ENCODE peak calls at places on chromosomes 4 and X, in four cellular contexts. W is H54, P is sigmoid colon, N is heart left ventricle. H is an unnamed sample.

GRCh38 chr4:83629945-83630684 is 94.2 kb downstream of the GPAT3 start:
- DNase-seq in W (no peak), N (peak; percentile 30), P (peak; percentile 70), H (no peak)

GRCh38 chrX:46814966-46815365 is 21.9 kb upstream of the RP2 start:
- DNase-seq in N (no peak), P (no peak), W (no peak), H (no peak)

GRCh38 chr4:48269861-48270515 is 350 bp upstream of the TEC start:
- DNase-seq in W (no peak), N (peak; percentile 92), P (peak; percentile 95), H (peak; percentile 99)

GRCh38 chrX:115539841-115540240 is 21.1 kb upstream of the PLS3 start:
- DNase-seq in N (no peak), P (no peak), W (no peak), H (no peak)

GRCh38 chrX:9864011-9864410 is 77.8 kb downstream of the SHROOM2 start:
- DNase-seq in W (no peak), P (no peak), N (no peak), H (no peak)

GRCh38 chr4:128378668-128379067 is 91.1 kb upstream of the PGRMC2 start:
- DNase-seq in N (no peak), P (no peak), W (no peak), H (no peak)

GRCh38 chr4:17502764-17503163 is 9.1 kb downstream of the QDPR start:
- DNase-seq in N (no peak), P (no peak), W (no peak), H (no peak)

GRCh38 chr4:185352741-185353140 is 43.0 kb downstream of the LRP2BP start:
- DNase-seq in W (no peak), P (no peak), N (no peak), H (no peak)

GRCh38 chr4:174427562-174428140 is 94.6 kb downstream of the HPGD start:
- DNase-seq in P (no peak), W (no peak), N (no peak), H (no peak)

GRCh38 chr4:188328966-188329365 is 189.7 kb downstream of the TRIML1 start:
- DNase-seq in P (no peak), W (no peak), N (no peak), H (no peak)

GRCh38 chrX:138191998-138192397 is 519.5 kb downstream of the FGF13 start:
- DNase-seq in P (no peak), W (no peak), N (no peak), H (no peak)

GRCh38 chr4:91764085-91764484 is 539.7 kb upstream of the GRID2 start:
- DNase-seq in N (no peak), P (no peak), W (no peak), H (no peak)

GRCh38 chr4:84879651-84880200 is 86.8 kb downstream of the WDFY3 start:
- DNase-seq in P (no peak), N (no peak), W (no peak), H (no peak)

GRCh38 chr4:14783011-14783877 is 219.0 kb upstream of the CPEB2 start:
- DNase-seq in P (no peak), W (peak; percentile 5), N (no peak), H (no peak)

GRCh38 chr4:55018521-55018920 is 106.9 kb downstream of the KDR start:
- DNase-seq in N (no peak), W (no peak), P (no peak), H (no peak)

GRCh38 chr4:6829077-6829476 is 46.5 kb downstream of the KIAA0232 start:
- DNase-seq in P (no peak), W (no peak), N (no peak), H (no peak)

GRCh38 chr4:186018756-186019155 is 50.2 kb upstream of the TLR3 start:
- DNase-seq in P (no peak), W (no peak), N (no peak), H (no peak)

GRCh38 chr4:161894014-161894413 is 269.8 kb downstream of the FSTL5 start:
- DNase-seq in N (no peak), P (no peak), W (no peak), H (no peak)

GRCh38 chr4:20281453-20281852 is 29.7 kb downstream of the SLIT2 start:
- DNase-seq in W (no peak), P (no peak), N (no peak), H (no peak)

GRCh38 chr4:151797853-151798252 is 37.0 kb upstream of the GATB start:
- DNase-seq in W (no peak), P (no peak), N (no peak), H (no peak)

GRCh38 chr4:57037982-57038604 is 59.4 kb downstream of the POLR2B start:
- DNase-seq in N (peak; percentile 67), P (peak; percentile 82), W (peak; percentile 24), H (peak; percentile 79)

GRCh38 chr4:82287720-82288119 is 86.1 kb downstream of the HNRNPD start:
- DNase-seq in W (no peak), P (no peak), N (no peak), H (no peak)

GRCh38 chr4:21656832-21657231 is 291.7 kb downstream of the KCNIP4 start:
- DNase-seq in W (peak; percentile 3), P (no peak), N (no peak), H (no peak)

GRCh38 chrX:9882669-9883446 is 84.3 kb upstream of the CLDN34 start:
- DNase-seq in W (no peak), P (no peak), N (no peak), H (no peak)

DNA sequence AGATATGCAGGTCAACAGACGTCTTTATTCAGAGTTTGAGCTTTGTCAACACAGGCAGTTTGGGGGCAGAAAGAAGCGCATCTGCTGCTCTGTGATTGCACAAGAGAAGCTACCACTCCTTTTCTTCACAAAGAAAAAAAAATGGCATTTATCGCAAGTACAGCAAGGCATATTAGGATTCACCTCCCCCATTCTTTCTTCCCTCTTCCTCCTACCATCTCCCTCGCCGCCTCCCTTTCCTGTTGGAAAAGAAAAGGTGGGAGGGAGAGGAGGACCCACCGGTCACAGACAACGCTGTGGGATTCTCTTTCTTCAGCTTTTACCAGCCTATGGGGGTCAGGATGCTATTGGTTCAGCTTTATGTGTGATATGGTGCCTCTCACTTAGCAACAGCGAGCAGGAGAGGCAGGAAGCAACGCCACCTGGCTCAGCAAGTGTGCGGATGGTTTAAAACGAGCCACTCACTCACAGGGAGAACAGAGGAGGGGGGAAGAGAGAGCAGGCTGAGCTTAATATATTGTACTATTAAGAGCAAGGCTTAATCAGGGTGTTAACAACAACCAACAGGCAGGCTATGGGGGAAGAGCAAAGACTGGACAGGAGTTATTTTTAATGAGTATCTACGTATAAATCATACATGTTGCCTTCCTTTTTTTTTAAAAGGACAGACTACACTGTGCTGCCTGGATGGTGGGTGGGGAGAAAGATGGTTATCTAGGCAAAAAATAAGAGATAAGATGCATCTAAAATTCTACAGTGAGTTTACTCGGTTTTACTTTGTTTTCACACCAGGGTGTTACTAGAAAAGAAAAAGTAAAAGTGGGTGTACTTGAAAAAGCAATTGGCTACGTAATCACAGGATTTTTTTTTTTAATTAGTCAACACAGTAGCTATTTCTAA is 104.7 kb downstream of the MAML3 start:
- DNase-seq in P (peak; percentile 72), N (peak; percentile 63), W (no peak), H (peak; percentile 80)
- TF ChIP-seq POLR2A in P (no peak), N (no peak), W (no peak), H (no peak)

GRCh38 chr4:1090036-1090435 is 23.3 kb downstream of the RNF212 start:
- DNase-seq in P (no peak), N (no peak), W (no peak), H (no peak)

GRCh38 chr4:1092983-1093361 is 20.4 kb downstream of the RNF212 start:
- DNase-seq in W (no peak), P (no peak), N (no peak), H (peak; percentile 16)

GRCh38 chr4:1092026-1092982 is 21.1 kb downstream of the RNF212 start:
- DNase-seq in P (no peak), N (no peak), W (no peak), H (peak; percentile 51)

GRCh38 chr4:1090465-1091440 is 22.6 kb downstream of the RNF212 start:
- DNase-seq in N (no peak), P (no peak), W (no peak), H (peak; percentile 36)

GRCh38 chr4:1091561-1091995 is 21.8 kb downstream of the RNF212 start:
- DNase-seq in W (no peak), N (no peak), P (no peak), H (peak; percentile 46)
- TF ChIP-seq POLR2A in W (no peak), N (no peak), P (no peak), H (no peak)

GRCh38 chrX:16826207-16826606 is 39.9 kb downstream of the TXLNG start:
- DNase-seq in N (no peak), P (no peak), W (no peak), H (no peak)

GRCh38 chrX:16822723-16823122 is 36.5 kb downstream of the TXLNG start:
- DNase-seq in W (no peak), N (no peak), P (no peak), H (no peak)

GRCh38 chrX:16825306-16826035 is 39.2 kb downstream of the TXLNG start:
- DNase-seq in N (no peak), P (no peak), W (no peak), H (no peak)

GRCh38 chrX:16828126-16828908 is 41.8 kb downstream of the RBBP7 start:
- DNase-seq in P (peak; percentile 81), W (no peak), N (no peak), H (no peak)

GRCh38 chrX:16827225-16827624 is 41.0 kb downstream of the TXLNG start:
- DNase-seq in N (no peak), P (no peak), W (no peak), H (no peak)
- TF ChIP-seq POLR2A in N (no peak), P (no peak), W (no peak), H (no peak)

DNA sequence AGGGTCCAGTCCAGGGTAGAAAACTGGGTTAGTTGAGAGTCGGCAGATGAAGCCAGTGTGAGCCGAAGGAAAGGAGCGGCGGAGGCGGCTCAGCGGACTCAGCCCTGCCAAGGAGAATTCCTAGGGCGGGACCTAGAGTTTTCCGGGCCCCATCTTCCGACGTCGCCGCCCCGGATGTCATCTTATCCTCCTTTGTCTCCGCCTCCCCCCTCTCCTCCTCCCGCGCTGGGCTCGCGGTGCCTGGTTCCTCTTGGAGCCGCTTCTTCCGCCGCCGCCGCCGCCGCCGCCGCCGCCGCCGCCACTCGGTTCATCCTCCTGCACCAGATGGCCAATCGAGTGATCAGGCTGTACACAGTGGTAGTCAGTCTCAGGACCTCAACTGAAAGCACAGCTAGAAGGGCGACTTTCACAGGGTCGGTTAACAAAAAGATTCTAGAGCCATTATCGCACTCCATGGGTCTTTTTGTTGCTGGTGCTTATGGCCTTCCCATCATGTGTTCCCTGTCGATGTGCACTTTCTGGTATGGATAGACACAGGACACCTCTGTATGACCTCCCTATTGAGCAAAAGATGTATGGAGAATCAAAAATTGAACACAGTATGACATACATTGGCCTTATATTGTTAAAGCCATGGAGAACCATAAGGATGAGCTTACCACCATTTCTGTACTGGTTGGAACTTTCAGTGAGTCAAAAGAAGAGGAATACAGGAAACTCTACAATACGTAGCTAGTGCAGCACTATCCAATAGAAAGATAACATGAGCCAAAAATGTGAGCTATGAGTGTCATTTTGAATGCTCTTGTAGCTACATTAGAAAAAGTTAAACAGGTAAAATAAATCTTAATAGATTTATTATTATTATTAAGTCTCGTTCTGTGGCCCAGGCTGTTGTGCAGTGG is 32.4 kb upstream of the THOC2 start:
- DNase-seq in P (peak; percentile 94), N (peak; percentile 87), W (peak; percentile 66), H (peak; percentile 87)
- TF ChIP-seq POLR2A in P (no peak), N (no peak), W (peak; percentile 11), H (no peak)

H was measured in spleen.